ENCODE peak calls at places on chromosomes 7 and 10, in eight cellular contexts. U is SK-N-SH, W is HepG2, G is A549, M is IMR-90, T is H1, P is K562, I is GM12878. Y is an unnamed sample.

GRCh38 chr10:95278061-95278988 is 12.5 kb downstream of the PDLIM1 start:
- DNase-seq in T (no peak), P (no peak), M (peak), I (no peak), U (no peak), W (peak), G (peak), Y (no peak)

GRCh38 chr7:131021460-131021859 is 287.5 kb upstream of the KLF14 start:
- DNase-seq in P (no peak), G (no peak), M (no peak), I (no peak), U (no peak), W (no peak), T (no peak), Y (no peak)

GRCh38 chr7:127150543-127150942 is 102.2 kb downstream of the GRM8 start:
- DNase-seq in W (no peak), T (no peak), P (no peak), M (no peak), G (no peak), I (no peak), U (no peak), Y (no peak)

GRCh38 chr7:149005427-149006344 is 22.6 kb downstream of the PDIA4 start:
- DNase-seq in W (peak), M (peak), P (peak), T (peak), G (peak), U (peak), I (no peak), Y (peak)

GRCh38 chr10:86301971-86302370 is 64.6 kb downstream of the GRID1 start:
- DNase-seq in W (no peak), P (no peak), G (no peak), U (no peak), I (no peak), M (no peak), T (no peak), Y (no peak)

GRCh38 chr7:45609180-45609579 is 35.0 kb downstream of the ADCY1 start:
- DNase-seq in W (no peak), U (no peak), T (no peak), G (no peak), P (no peak), M (no peak), I (no peak), Y (no peak)

GRCh38 chr7:26101471-26102151 is 50.4 kb upstream of the NFE2L3 start:
- DNase-seq in I (no peak), G (no peak), M (no peak), U (no peak), P (no peak), T (no peak), W (peak), Y (peak)

GRCh38 chr10:80896959-80897358 is 359.3 kb downstream of the SH2D4B start:
- DNase-seq in T (no peak), U (no peak), G (no peak), M (no peak), I (no peak), W (no peak), P (no peak), Y (no peak)

GRCh38 chr7:102279537-102280400 is 6.9 kb upstream of the SH2B2 start:
- DNase-seq in M (peak), U (peak), P (peak), I (no peak), G (peak), W (peak), T (peak), Y (peak)

GRCh38 chr10:11245510-11245909 is 227.8 kb downstream of the CELF2 start:
- DNase-seq in W (no peak), T (no peak), U (no peak), M (no peak), P (no peak), G (no peak), I (peak), Y (no peak)

GRCh38 chr10:45420453-45421192 is 46.6 kb downstream of the ALOX5 start:
- DNase-seq in I (peak), P (no peak), G (no peak), W (no peak), M (peak), U (no peak), T (no peak), Y (no peak)

GRCh38 chr7:67863911-67864310 is 867.3 kb downstream of the TYW1 start:
- DNase-seq in U (no peak), T (no peak), M (no peak), G (no peak), P (no peak), W (no peak), I (no peak), Y (no peak)

GRCh38 chr7:39683216-39683845 is 60.0 kb downstream of the RALA start:
- DNase-seq in I (no peak), U (no peak), G (peak), M (peak), T (no peak), W (no peak), P (no peak), Y (no peak)

GRCh38 chr7:455110-455928 is 64.3 kb downstream of the PDGFA start:
- DNase-seq in I (no peak), G (no peak), W (peak), P (peak), T (no peak), U (peak), M (no peak), Y (no peak)

GRCh38 chr10:101901340-101901739 is 57.7 kb upstream of the KCNIP2 start:
- DNase-seq in P (no peak), T (no peak), W (no peak), G (no peak), U (no peak), M (no peak), I (peak), Y (peak)

GRCh38 chr7:45181286-45181960 is 23.8 kb downstream of the RAMP3 start:
- DNase-seq in G (no peak), M (no peak), T (no peak), W (no peak), U (no peak), P (no peak), I (no peak), Y (no peak)

GRCh38 chr7:131057015-131057518 is 270.6 kb upstream of the MKLN1 start:
- DNase-seq in I (no peak), T (no peak), U (no peak), G (no peak), W (peak), P (no peak), M (peak), Y (no peak)

GRCh38 chr7:157279679-157279972 is 57.2 kb upstream of the DNAJB6 start:
- DNase-seq in P (no peak), M (no peak), T (no peak), W (no peak), U (no peak), G (no peak), I (no peak), Y (no peak)

GRCh38 chr10:89347706-89348457 is 20.1 kb downstream of the IFIT3 start:
- DNase-seq in U (no peak), G (no peak), P (no peak), T (no peak), M (no peak), W (no peak), I (no peak), Y (no peak)

GRCh38 chr7:101363734-101364374 is 1.2 kb downstream of the COL26A1 start:
- DNase-seq in G (peak), U (peak), T (no peak), W (peak), I (no peak), P (peak), M (peak), Y (peak)

GRCh38 chr7:126635545-126635944 is 617.2 kb downstream of the GRM8 start:
- DNase-seq in P (no peak), G (no peak), U (no peak), M (no peak), T (no peak), I (no peak), W (no peak), Y (no peak)

GRCh38 chr10:14487511-14487909 is 156.8 kb upstream of the FRMD4A start:
- DNase-seq in W (no peak), G (no peak), M (peak), T (no peak), U (no peak), I (no peak), P (no peak), Y (no peak)

GRCh38 chr10:63940277-63940972 is 419.2 kb downstream of the REEP3 start:
- DNase-seq in U (no peak), T (no peak), I (no peak), W (no peak), P (no peak), G (no peak), M (no peak), Y (no peak)

GRCh38 chr10:117374506-117375359 is 507 bp downstream of the PDZD8 start:
- DNase-seq in T (no peak), P (peak), M (peak), W (no peak), U (peak), I (no peak), G (peak), Y (peak)

GRCh38 chr10:51564896-51565505 is 134.4 kb downstream of the CSTF2T start:
- DNase-seq in G (no peak), T (no peak), I (no peak), U (no peak), W (no peak), P (no peak), M (no peak), Y (no peak)

GRCh38 chr7:7695418-7695817 is 23.0 kb downstream of the RPA3 start:
- DNase-seq in T (no peak), M (no peak), U (no peak), G (no peak), P (no peak), W (no peak), I (no peak), Y (no peak)

GRCh38 chr7:110786576-110786975 is 304.4 kb upstream of the LRRN3 start:
- DNase-seq in T (no peak), I (no peak), U (no peak), P (no peak), G (no peak), M (no peak), W (no peak), Y (no peak)

GRCh38 chr7:91634485-91635177 is 245.9 kb downstream of the MTERF1 start:
- DNase-seq in M (no peak), W (no peak), U (no peak), P (no peak), I (no peak), G (no peak), T (no peak), Y (no peak)

GRCh38 chr7:91632234-91632947 is 248.1 kb downstream of the MTERF1 start:
- DNase-seq in P (no peak), G (no peak), W (no peak), I (no peak), T (no peak), U (no peak), M (no peak), Y (no peak)

GRCh38 chr7:91636728-91637127 is 243.8 kb downstream of the MTERF1 start:
- DNase-seq in M (no peak), G (no peak), T (no peak), U (no peak), W (no peak), P (no peak), I (no peak), Y (no peak)

GRCh38 chr7:91632948-91633519 is 247.5 kb downstream of the MTERF1 start:
- DNase-seq in U (no peak), I (no peak), M (no peak), G (no peak), P (no peak), T (no peak), W (no peak), Y (no peak)

GRCh38 chr7:91636129-91636724 is 244.3 kb downstream of the MTERF1 start:
- DNase-seq in U (no peak), I (no peak), W (peak), M (no peak), T (peak), G (peak), P (no peak), Y (peak)
- TF ChIP-seq CTCF in U (peak), I (peak), W (peak), M (peak), T (peak), G (peak), P (peak), Y (peak)

GRCh38 chr10:24935504-24936292 is 16.7 kb downstream of the PRTFDC1 start:
- DNase-seq in T (no peak), M (no peak), U (no peak), G (no peak), P (no peak), W (no peak), I (no peak), Y (no peak)
- TF ChIP-seq USF2 in T (no peak), M (no peak), U (no peak), G (no peak), P (no peak), W (no peak), I (no peak), Y (no peak)

GRCh38 chr7:22823142-22823497 is 471 bp upstream of the TOMM7 start:
- DNase-seq in P (no peak), U (no peak), T (no peak), W (no peak), G (no peak), I (no peak), M (no peak), Y (no peak)
- TF ChIP-seq CTCF in P (no peak), U (no peak), T (no peak), W (no peak), G (no peak), I (no peak), M (no peak), Y (no peak)

GRCh38 chr10:132574288-132574687 is 36.7 kb downstream of the INPP5A start:
- DNase-seq in T (no peak), U (no peak), W (no peak), P (no peak), M (no peak), G (no peak), I (no peak), Y (no peak)

GRCh38 chr10:132570265-132570664 is 32.7 kb downstream of the INPP5A start:
- DNase-seq in P (no peak), T (no peak), I (no peak), U (no peak), W (no peak), M (no peak), G (no peak), Y (peak)

GRCh38 chr10:132570771-132571564 is 33.4 kb downstream of the INPP5A start:
- DNase-seq in U (no peak), M (no peak), T (no peak), I (peak), W (no peak), P (no peak), G (no peak), Y (peak)

GRCh38 chr10:132571565-132572544 is 34.3 kb downstream of the INPP5A start:
- DNase-seq in P (peak), M (peak), W (peak), U (peak), T (peak), I (peak), G (peak), Y (peak)

GRCh38 chr10:132572545-132572937 is 35.0 kb downstream of the INPP5A start:
- DNase-seq in T (no peak), W (no peak), U (no peak), P (no peak), M (peak), I (no peak), G (peak), Y (peak)
- TF ChIP-seq USF2 in T (no peak), W (no peak), U (no peak), P (no peak), M (no peak), I (no peak), G (no peak), Y (no peak)

DNA sequence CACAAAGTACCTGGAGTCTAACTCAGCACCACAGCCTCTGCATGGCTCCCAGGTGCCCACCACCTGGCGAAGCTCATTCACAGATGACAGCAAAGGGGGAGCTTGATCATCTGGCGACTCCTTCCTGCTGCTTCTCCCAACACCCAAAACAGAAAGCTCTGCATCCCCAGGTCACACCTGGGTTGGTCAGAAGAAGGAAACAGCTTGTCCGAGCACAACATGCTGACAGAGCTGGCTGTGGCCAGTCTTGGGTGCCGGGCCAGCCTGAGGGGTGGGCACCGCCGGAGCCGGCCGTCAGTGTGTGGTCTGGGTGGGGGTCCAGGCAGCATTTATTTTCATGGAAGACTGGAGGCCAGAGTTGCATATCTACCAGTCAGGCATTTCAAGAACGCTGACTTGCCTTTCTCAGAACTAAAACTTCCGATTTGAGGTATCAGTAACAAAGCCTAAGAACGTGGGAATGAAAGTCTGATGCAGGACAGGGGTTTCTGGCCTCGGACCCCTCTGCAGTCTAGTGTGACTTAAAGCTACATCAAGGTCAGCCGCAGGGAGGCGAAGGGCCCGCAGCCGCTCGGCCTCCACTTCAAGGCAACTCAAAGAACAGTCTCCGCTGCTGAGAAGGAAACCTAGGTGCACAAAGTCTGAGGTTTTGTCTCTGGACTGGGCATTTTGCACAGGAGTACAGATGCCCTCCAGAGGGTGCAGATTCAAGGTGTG is 109.6 kb downstream of the CYTH3 start:
- DNase-seq in M (no peak), P (no peak), T (no peak), G (no peak), I (no peak), W (no peak), U (no peak), Y (no peak)
- TF ChIP-seq CTCF in M (no peak), P (no peak), T (no peak), G (no peak), I (no peak), W (no peak), U (no peak), Y (no peak)

GRCh38 chr7:37054631-37055300 is 330.5 kb upstream of the AOAH start:
- DNase-seq in P (no peak), U (no peak), T (no peak), I (no peak), W (no peak), G (no peak), M (peak), Y (no peak)
- TF ChIP-seq USF2 in P (no peak), U (no peak), T (no peak), I (no peak), W (no peak), G (no peak), M (no peak), Y (no peak)